ENCODE peak calls at places on chromosomes 1 and 21, in four cellular contexts. E is GM12864; I is activated CD4-positive, alpha-beta T cell treated with anti-CD3 and anti-CD28 coated beads, Interleukin-2, amount 10 ng/mL, durations not matched to agents 7 days and 5 days; K is occipital lobe. Z is an unnamed sample.

GRCh38 chr1:38213720-38214367 is 167.3 kb upstream of the POU3F1 start:
- DNase-seq in E (no peak), I (no peak), K (no peak), Z (no peak)

GRCh38 chr1:199959033-199959774 is 68.3 kb upstream of the NR5A2 start:
- DNase-seq in E (no peak), I (no peak), K (no peak), Z (no peak)

GRCh38 chr1:32989160-32989894 is 24.7 kb upstream of the RNF19B start:
- DNase-seq in E (no peak), I (peak; percentile 32), K (no peak), Z (no peak)

GRCh38 chr1:200217703-200218102 is 190.2 kb downstream of the NR5A2 start:
- DNase-seq in E (no peak), I (no peak), K (no peak), Z (no peak)

GRCh38 chr1:19035356-19036048 is 79.0 kb upstream of the IFFO2 start:
- DNase-seq in E (no peak), I (no peak), K (no peak), Z (no peak)

GRCh38 chr1:237562247-237562823 is 328.4 kb downstream of the ZP4 start:
- DNase-seq in E (peak; percentile 34), I (peak; percentile 18), K (no peak), Z (no peak)

GRCh38 chr1:119773711-119774241 is 5.1 kb upstream of the HMGCS2 start:
- DNase-seq in E (no peak), I (no peak), K (no peak), Z (no peak)

GRCh38 chr1:209870151-209870831 is 42.5 kb downstream of the UTP25 start:
- DNase-seq in E (no peak), I (no peak), K (no peak), Z (no peak)

GRCh38 chr21:21200103-21200938 is 202.1 kb downstream of the NCAM2 start:
- DNase-seq in E (no peak), I (peak; percentile 17), K (no peak), Z (no peak)

GRCh38 chr1:41015894-41016470 is 5.5 kb downstream of the SLFNL1 start:
- DNase-seq in E (no peak), I (no peak), K (no peak), Z (no peak)

GRCh38 chr1:76998582-76999189 is 131.4 kb downstream of the ST6GALNAC5 start:
- DNase-seq in E (no peak), I (no peak), K (no peak), Z (no peak)

GRCh38 chr1:30305519-30305918 is 417.9 kb downstream of the MATN1 start:
- DNase-seq in E (no peak), I (no peak), K (no peak), Z (no peak)

GRCh38 chr1:117501275-117501674 is 104.6 kb upstream of the TENT5C start:
- DNase-seq in E (no peak), I (no peak), K (no peak), Z (no peak)

GRCh38 chr1:200670215-200671118 is 760 bp upstream of the DDX59 start:
- DNase-seq in E (no peak), I (peak; percentile 24), K (peak; percentile 59), Z (no peak)

GRCh38 chr21:31265293-31265692 is 78.8 kb downstream of the TIAM1 start:
- DNase-seq in E (no peak), I (no peak), K (no peak), Z (no peak)

GRCh38 chr1:974687-975328 is 7.1 kb downstream of the PERM1 start:
- DNase-seq in E (no peak), I (no peak), K (no peak), Z (no peak)

GRCh38 chr1:14635421-14635820 is 36.9 kb downstream of the KAZN start:
- DNase-seq in E (no peak), I (no peak), K (no peak), Z (no peak)

GRCh38 chr1:183032122-183032921 is 9.1 kb downstream of the LAMC1 start:
- DNase-seq in E (no peak), I (no peak), K (no peak), Z (no peak)

GRCh38 chr1:186566140-186566850 is 105.4 kb upstream of the PDC start:
- DNase-seq in E (no peak), I (no peak), K (no peak), Z (no peak)